ENCODE peak calls at places on chromosomes 16 and 17, in ten cellular contexts. D, G, Q, I, F, N, E, P, J and W are unnamed samples. For H3K4me1, the result is how much of the 10 kb centered on the place peaks cover.

GRCh38 chr17:49090885-49091594 is 41.5 kb upstream of the B4GALNT2 start:
- DNase-seq in Q (no peak), F (no peak), I (no peak), J (no peak), N (no peak), P (no peak), G (no peak), D (no peak), E (no peak), W (no peak)

GRCh38 chr16:67287960-67288359 is 8.6 kb downstream of the PLEKHG4 start:
- DNase-seq in E (no peak), D (no peak), J (no peak), F (no peak), Q (no peak), I (no peak), N (no peak), G (no peak), P (no peak), W (no peak)

GRCh38 chr16:26220894-26221293 is 529.1 kb downstream of the HS3ST4 start:
- DNase-seq in Q (no peak), N (no peak), F (no peak), G (no peak), E (no peak), J (no peak), D (no peak), P (no peak), I (no peak), W (no peak)

GRCh38 chr16:47734987-47735594 is 274.0 kb downstream of the PHKB start:
- DNase-seq in P (no peak), I (no peak), D (no peak), F (peak), G (peak), N (peak), J (no peak), E (no peak), Q (no peak), W (no peak)

GRCh38 chr17:40542562-40543411 is 22.5 kb downstream of the CCR7 start:
- DNase-seq in P (peak), N (no peak), J (no peak), I (peak), G (peak), E (peak), D (peak), Q (no peak), F (peak), W (no peak)

GRCh38 chr17:82101767-82102679 is 4.0 kb upstream of the FASN start:
- DNase-seq in I (no peak), D (no peak), N (no peak), F (peak), J (no peak), G (no peak), E (no peak), Q (no peak), P (no peak), W (no peak)

GRCh38 chr17:82917656-82918345 is 78.0 kb upstream of the ZNF750 start:
- DNase-seq in I (no peak), G (no peak), N (no peak), Q (no peak), J (no peak), F (no peak), P (peak), D (no peak), E (no peak), W (no peak)

GRCh38 chr16:85426806-85427205 is 186.3 kb upstream of the GSE1 start:
- DNase-seq in F (no peak), Q (no peak), E (peak), N (no peak), J (no peak), I (no peak), D (no peak), P (no peak), G (no peak), W (no peak)

GRCh38 chr17:79983456-79983855 is 52.2 kb downstream of the TBC1D16 start:
- DNase-seq in N (no peak), F (no peak), I (peak), E (peak), Q (no peak), G (peak), J (no peak), D (peak), P (no peak), W (no peak)

GRCh38 chr16:75309899-75310430 is 58.5 kb upstream of the BCAR1 start:
- DNase-seq in Q (no peak), J (no peak), P (no peak), I (no peak), F (no peak), G (peak), E (no peak), N (no peak), D (no peak), W (no peak)

GRCh38 chr16:49855822-49856740 is at the start of gene ZNF423:
- DNase-seq in D (no peak), Q (no peak), J (no peak), P (peak), F (no peak), G (peak), I (no peak), N (no peak), E (no peak), W (no peak)

GRCh38 chr17:16997514-16998429 is 25.9 kb upstream of the TNFRSF13B start:
- DNase-seq in I (peak), D (no peak), P (peak), G (no peak), N (no peak), E (peak), F (no peak), Q (no peak), J (no peak), W (no peak)

GRCh38 chr16:2226918-2227317 is 3.5 kb downstream of the E4F1 start:
- DNase-seq in N (no peak), E (no peak), I (no peak), P (no peak), J (no peak), Q (no peak), D (no peak), G (no peak), F (no peak), W (no peak)

GRCh38 chr17:43545383-43545632 is 832 bp downstream of the ETV4 start:
- DNase-seq in J (no peak), N (peak), G (peak), P (no peak), F (peak), D (peak), E (peak), Q (no peak), I (no peak), W (no peak)

GRCh38 chr16:87864331-87864989 is 4.8 kb downstream of the SLC7A5 start:
- DNase-seq in P (no peak), J (no peak), E (no peak), F (no peak), G (no peak), I (no peak), N (no peak), D (no peak), Q (no peak), W (no peak)

GRCh38 chr16:30380801-30381208 is 1.6 kb downstream of the SEPTIN1 start:
- DNase-seq in E (no peak), G (no peak), P (no peak), J (no peak), Q (no peak), N (no peak), F (no peak), I (no peak), D (no peak), W (no peak)

GRCh38 chr16:24217456-24217855 is 38.7 kb upstream of the CACNG3 start:
- DNase-seq in N (no peak), D (no peak), G (no peak), P (no peak), J (no peak), I (no peak), F (no peak), Q (no peak), E (no peak), W (no peak)

GRCh38 chr17:7491583-7491982 is 7.4 kb downstream of the POLR2A start:
- DNase-seq in P (no peak), Q (no peak), I (no peak), N (no peak), G (no peak), E (no peak), D (no peak), F (no peak), J (no peak), W (no peak)

GRCh38 chr16:87324411-87325275 is 7.5 kb upstream of the C16orf95 start:
- DNase-seq in F (no peak), Q (no peak), G (peak), E (peak), I (no peak), P (peak), J (no peak), D (peak), N (no peak), W (no peak)

GRCh38 chr17:78707016-78707415 is 75.1 kb downstream of the CYTH1 start:
- DNase-seq in J (no peak), I (no peak), F (no peak), Q (no peak), E (no peak), D (no peak), G (no peak), N (no peak), P (peak), W (no peak)

GRCh38 chr17:28315846-28316705 is 2.9 kb upstream of the TMEM97 start:
- DNase-seq in N (no peak), D (no peak), J (no peak), I (no peak), Q (no peak), P (no peak), G (no peak), F (no peak), E (no peak), W (no peak)
- TF ChIP-seq POLR2AphosphoS5 in N (no peak), D (no peak), J (no peak), I (no peak), Q (no peak), P (no peak), G (no peak), F (no peak), E (no peak), W (no peak)

GRCh38 chr17:36731806-36732205 is 130.4 kb downstream of the MRM1 start:
- DNase-seq in E (no peak), Q (no peak), G (no peak), N (no peak), J (no peak), P (no peak), F (no peak), I (no peak), D (no peak), W (no peak)

GRCh38 chr17:36728030-36728991 is 126.9 kb downstream of the MRM1 start:
- DNase-seq in E (no peak), D (no peak), I (no peak), J (no peak), F (no peak), Q (no peak), N (no peak), G (no peak), P (no peak), W (no peak)

GRCh38 chr17:36731091-36731490 is 129.7 kb downstream of the MRM1 start:
- DNase-seq in J (no peak), P (no peak), D (no peak), G (peak), E (no peak), Q (no peak), I (no peak), N (peak), F (no peak), W (no peak)

GRCh38 chr17:36732351-36732750 is 131.0 kb downstream of the MRM1 start:
- DNase-seq in I (no peak), N (no peak), D (no peak), F (no peak), P (no peak), J (no peak), E (no peak), Q (no peak), G (no peak), W (no peak)

GRCh38 chr17:36730095-36730808 is 128.9 kb downstream of the MRM1 start:
- DNase-seq in N (no peak), G (no peak), Q (no peak), F (no peak), I (no peak), P (no peak), J (no peak), E (peak), D (no peak), W (no peak)
- H3K4me1 ChIP-seq in N (under half), G (under half), Q (under half), F (under half), I (under half), P (under half), J (under half), E (under half), D (under half), W (under half)

DNA sequence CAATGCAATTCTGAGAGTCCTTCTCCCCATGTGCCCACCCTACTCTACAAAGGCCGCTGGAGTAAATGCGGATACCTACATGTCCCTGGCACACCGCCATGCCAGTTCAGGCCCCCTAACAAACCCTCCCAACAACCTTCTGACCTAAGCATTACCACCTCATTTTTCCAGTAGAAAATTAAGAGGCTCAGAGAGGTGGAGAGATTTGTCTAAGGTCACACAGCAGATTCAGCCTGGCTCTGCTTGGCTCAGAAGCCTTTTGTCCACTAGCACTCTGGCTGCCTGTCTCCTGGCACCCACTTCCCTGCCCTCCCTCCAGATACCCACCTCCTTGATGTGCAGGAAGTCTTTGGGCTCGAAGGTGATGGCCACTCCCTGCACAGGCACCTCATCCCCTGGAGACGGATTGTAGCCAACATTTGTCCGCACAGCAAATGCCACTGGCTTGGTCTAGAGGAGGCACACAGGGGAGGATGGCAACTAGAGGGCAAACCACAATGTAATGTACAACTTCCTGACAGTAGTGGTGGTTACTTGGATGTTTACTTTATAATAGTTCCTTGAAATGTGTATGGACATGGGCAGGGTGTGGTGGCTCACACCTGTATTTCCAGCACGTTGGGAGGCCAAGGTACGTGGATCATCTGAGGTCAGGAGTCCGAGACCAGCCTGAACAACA is 10.2 kb downstream of the CACNB1 start:
- DNase-seq in E (no peak), D (no peak), G (peak), Q (no peak), P (no peak), F (no peak), N (no peak), J (no peak), I (no peak), W (no peak)
- TF ChIP-seq POLR2A in E (no peak), D (no peak), G (peak), Q (no peak), P (no peak), F (no peak), N (no peak), J (no peak), I (no peak), W (no peak)

GRCh38 chr16:72991211-72991610 is 56.7 kb downstream of the ZFHX3 start:
- DNase-seq in Q (no peak), E (no peak), J (no peak), N (no peak), G (no peak), D (no peak), I (no peak), P (no peak), F (no peak), W (no peak)

GRCh38 chr16:72990571-72990970 is 57.4 kb downstream of the ZFHX3 start:
- DNase-seq in J (no peak), E (no peak), G (no peak), I (no peak), Q (no peak), N (no peak), D (no peak), P (no peak), F (no peak), W (no peak)

GRCh38 chr16:72992142-72992601 is 55.8 kb downstream of the ZFHX3 start:
- DNase-seq in Q (no peak), J (no peak), D (peak), E (no peak), F (no peak), G (no peak), P (no peak), I (no peak), N (no peak), W (no peak)

GRCh38 chr16:72990003-72990521 is 57.9 kb downstream of the ZFHX3 start:
- DNase-seq in G (peak), D (peak), F (peak), N (peak), E (no peak), I (peak), P (peak), J (no peak), Q (peak), W (no peak)

DNA sequence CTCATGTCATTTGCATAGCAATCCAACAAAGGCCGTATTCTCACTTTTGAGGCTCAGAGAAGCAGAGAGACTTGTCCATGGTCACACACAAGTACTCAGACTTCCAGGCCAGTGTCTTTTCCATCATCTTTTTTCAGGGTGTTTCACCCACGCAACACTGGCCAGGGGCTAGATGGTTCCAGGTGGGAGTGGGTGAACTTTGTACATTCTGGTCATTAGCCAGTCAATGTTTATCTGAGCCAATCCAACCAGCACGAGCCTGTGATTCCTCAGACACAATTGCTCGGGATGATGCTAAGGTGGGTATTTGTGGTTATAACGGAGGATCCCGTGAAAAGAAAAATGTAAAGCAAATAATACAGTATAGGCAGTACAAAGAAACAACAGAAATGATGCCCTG is 56.3 kb downstream of the ZFHX3 start:
- DNase-seq in D (no peak), F (no peak), P (no peak), I (no peak), E (no peak), N (no peak), G (no peak), J (no peak), Q (no peak), W (no peak)
- TF ChIP-seq POLR2AphosphoS5 in D (no peak), F (no peak), P (no peak), I (no peak), E (no peak), N (no peak), G (no peak), J (no peak), Q (no peak), W (no peak)